ENCODE peak calls at places on chromosomes 4 and X, in nine cellular contexts. One of them, this sample, is unnamed.

GRCh38 chr4:61309616-61310015 is 109.5 kb downstream of the ADGRL3 start:
- DNase-seq in stimulated activated CD8-positive, alpha-beta memory T cell treated with anti-CD3 and anti-CD28 coated beads, Interleukin-4, amount 100 ng/mL, for 48 hours: no peak
- DNase-seq in activated gamma-delta T cell treated with Interleukin-2 at 50 U/mL for 16 hours: no peak
- DNase-seq in heart right ventricle: no peak
- DNase-seq in HFF-Myc: no peak
- DNase-seq in activated T-cell treated with anti-CD3 and anti-CD28 coated beads for 1 hour: no peak
- DNase-seq in NCI-H1930: no peak
- DNase-seq in lung microvascular endothelial cell: no peak
- DNase-seq in GM20000: no peak
- DNase-seq in this sample: no peak

GRCh38 chr4:7638984-7639789 is 204.5 kb upstream of the PSAPL1 start:
- DNase-seq in lung microvascular endothelial cell: no peak
- DNase-seq in GM20000: no peak
- DNase-seq in HFF-Myc: no peak
- DNase-seq in stimulated activated CD8-positive, alpha-beta memory T cell treated with anti-CD3 and anti-CD28 coated beads, Interleukin-4, amount 100 ng/mL, for 48 hours: no peak
- DNase-seq in activated gamma-delta T cell treated with Interleukin-2 at 50 U/mL for 16 hours: no peak
- DNase-seq in activated T-cell treated with anti-CD3 and anti-CD28 coated beads for 1 hour: no peak
- DNase-seq in heart right ventricle: no peak
- DNase-seq in NCI-H1930: no peak
- DNase-seq in this sample: no peak

GRCh38 chr4:147480891-147481576 is at the start of gene EDNRA:
- DNase-seq in activated T-cell treated with anti-CD3 and anti-CD28 coated beads for 1 hour: no peak
- DNase-seq in GM20000: peak
- DNase-seq in stimulated activated CD8-positive, alpha-beta memory T cell treated with anti-CD3 and anti-CD28 coated beads, Interleukin-4, amount 100 ng/mL, for 48 hours: peak
- DNase-seq in heart right ventricle: peak
- DNase-seq in HFF-Myc: no peak
- DNase-seq in lung microvascular endothelial cell: no peak
- DNase-seq in NCI-H1930: no peak
- DNase-seq in activated gamma-delta T cell treated with Interleukin-2 at 50 U/mL for 16 hours: no peak
- DNase-seq in this sample: no peak

GRCh38 chr4:124288706-124289486 is 423.6 kb downstream of the ANKRD50 start:
- DNase-seq in activated gamma-delta T cell treated with Interleukin-2 at 50 U/mL for 16 hours: no peak
- DNase-seq in stimulated activated CD8-positive, alpha-beta memory T cell treated with anti-CD3 and anti-CD28 coated beads, Interleukin-4, amount 100 ng/mL, for 48 hours: no peak
- DNase-seq in HFF-Myc: no peak
- DNase-seq in heart right ventricle: no peak
- DNase-seq in GM20000: no peak
- DNase-seq in lung microvascular endothelial cell: no peak
- DNase-seq in activated T-cell treated with anti-CD3 and anti-CD28 coated beads for 1 hour: no peak
- DNase-seq in NCI-H1930: no peak
- DNase-seq in this sample: no peak

GRCh38 chr4:105620640-105621323 is 68.4 kb downstream of the ARHGEF38 start:
- DNase-seq in lung microvascular endothelial cell: no peak
- DNase-seq in GM20000: no peak
- DNase-seq in activated T-cell treated with anti-CD3 and anti-CD28 coated beads for 1 hour: no peak
- DNase-seq in heart right ventricle: no peak
- DNase-seq in HFF-Myc: no peak
- DNase-seq in activated gamma-delta T cell treated with Interleukin-2 at 50 U/mL for 16 hours: no peak
- DNase-seq in stimulated activated CD8-positive, alpha-beta memory T cell treated with anti-CD3 and anti-CD28 coated beads, Interleukin-4, amount 100 ng/mL, for 48 hours: no peak
- DNase-seq in NCI-H1930: no peak
- DNase-seq in this sample: no peak

GRCh38 chrX:2707334-2707760 is 16.3 kb downstream of the CD99 start:
- DNase-seq in heart right ventricle: peak
- DNase-seq in NCI-H1930: no peak
- DNase-seq in activated T-cell treated with anti-CD3 and anti-CD28 coated beads for 1 hour: peak
- DNase-seq in GM20000: peak
- DNase-seq in activated gamma-delta T cell treated with Interleukin-2 at 50 U/mL for 16 hours: peak
- DNase-seq in lung microvascular endothelial cell: peak
- DNase-seq in stimulated activated CD8-positive, alpha-beta memory T cell treated with anti-CD3 and anti-CD28 coated beads, Interleukin-4, amount 100 ng/mL, for 48 hours: peak
- DNase-seq in HFF-Myc: peak
- DNase-seq in this sample: peak

GRCh38 chr4:182093431-182093831 is 149.8 kb upstream of the TENM3 start:
- DNase-seq in activated T-cell treated with anti-CD3 and anti-CD28 coated beads for 1 hour: no peak
- DNase-seq in HFF-Myc: no peak
- DNase-seq in heart right ventricle: no peak
- DNase-seq in GM20000: no peak
- DNase-seq in stimulated activated CD8-positive, alpha-beta memory T cell treated with anti-CD3 and anti-CD28 coated beads, Interleukin-4, amount 100 ng/mL, for 48 hours: no peak
- DNase-seq in activated gamma-delta T cell treated with Interleukin-2 at 50 U/mL for 16 hours: no peak
- DNase-seq in NCI-H1930: no peak
- DNase-seq in lung microvascular endothelial cell: no peak
- DNase-seq in this sample: no peak

GRCh38 chr4:74283614-74284013 is 24.7 kb upstream of the EPGN start:
- DNase-seq in HFF-Myc: peak
- DNase-seq in lung microvascular endothelial cell: no peak
- DNase-seq in heart right ventricle: no peak
- DNase-seq in GM20000: no peak
- DNase-seq in activated T-cell treated with anti-CD3 and anti-CD28 coated beads for 1 hour: no peak
- DNase-seq in stimulated activated CD8-positive, alpha-beta memory T cell treated with anti-CD3 and anti-CD28 coated beads, Interleukin-4, amount 100 ng/mL, for 48 hours: no peak
- DNase-seq in activated gamma-delta T cell treated with Interleukin-2 at 50 U/mL for 16 hours: no peak
- DNase-seq in NCI-H1930: no peak
- DNase-seq in this sample: no peak

GRCh38 chr4:6526696-6527095 is 48.3 kb upstream of the MAN2B2 start:
- DNase-seq in heart right ventricle: no peak
- DNase-seq in activated gamma-delta T cell treated with Interleukin-2 at 50 U/mL for 16 hours: no peak
- DNase-seq in GM20000: no peak
- DNase-seq in lung microvascular endothelial cell: no peak
- DNase-seq in stimulated activated CD8-positive, alpha-beta memory T cell treated with anti-CD3 and anti-CD28 coated beads, Interleukin-4, amount 100 ng/mL, for 48 hours: no peak
- DNase-seq in HFF-Myc: no peak
- DNase-seq in NCI-H1930: no peak
- DNase-seq in activated T-cell treated with anti-CD3 and anti-CD28 coated beads for 1 hour: no peak
- DNase-seq in this sample: no peak

GRCh38 chr4:138958519-138958918 is 57.1 kb upstream of the NOCT start:
- DNase-seq in NCI-H1930: no peak
- DNase-seq in activated gamma-delta T cell treated with Interleukin-2 at 50 U/mL for 16 hours: no peak
- DNase-seq in activated T-cell treated with anti-CD3 and anti-CD28 coated beads for 1 hour: no peak
- DNase-seq in HFF-Myc: no peak
- DNase-seq in stimulated activated CD8-positive, alpha-beta memory T cell treated with anti-CD3 and anti-CD28 coated beads, Interleukin-4, amount 100 ng/mL, for 48 hours: no peak
- DNase-seq in heart right ventricle: no peak
- DNase-seq in GM20000: no peak
- DNase-seq in lung microvascular endothelial cell: peak
- DNase-seq in this sample: no peak

GRCh38 chr4:189202869-189203271 is 737.8 kb upstream of the FRG1 start:
- DNase-seq in activated gamma-delta T cell treated with Interleukin-2 at 50 U/mL for 16 hours: no peak
- DNase-seq in NCI-H1930: no peak
- DNase-seq in activated T-cell treated with anti-CD3 and anti-CD28 coated beads for 1 hour: no peak
- DNase-seq in HFF-Myc: peak
- DNase-seq in heart right ventricle: no peak
- DNase-seq in GM20000: no peak
- DNase-seq in lung microvascular endothelial cell: no peak
- DNase-seq in stimulated activated CD8-positive, alpha-beta memory T cell treated with anti-CD3 and anti-CD28 coated beads, Interleukin-4, amount 100 ng/mL, for 48 hours: no peak
- DNase-seq in this sample: no peak

GRCh38 chr4:109998867-109999303 is 86.2 kb downstream of the EGF start:
- DNase-seq in HFF-Myc: peak
- DNase-seq in GM20000: peak
- DNase-seq in activated gamma-delta T cell treated with Interleukin-2 at 50 U/mL for 16 hours: peak
- DNase-seq in stimulated activated CD8-positive, alpha-beta memory T cell treated with anti-CD3 and anti-CD28 coated beads, Interleukin-4, amount 100 ng/mL, for 48 hours: no peak
- DNase-seq in heart right ventricle: peak
- DNase-seq in lung microvascular endothelial cell: peak
- DNase-seq in NCI-H1930: peak
- DNase-seq in activated T-cell treated with anti-CD3 and anti-CD28 coated beads for 1 hour: no peak
- DNase-seq in this sample: no peak

GRCh38 chr4:52961666-52962412 is 99.7 kb downstream of the RASL11B start:
- DNase-seq in activated gamma-delta T cell treated with Interleukin-2 at 50 U/mL for 16 hours: no peak
- DNase-seq in stimulated activated CD8-positive, alpha-beta memory T cell treated with anti-CD3 and anti-CD28 coated beads, Interleukin-4, amount 100 ng/mL, for 48 hours: no peak
- DNase-seq in activated T-cell treated with anti-CD3 and anti-CD28 coated beads for 1 hour: no peak
- DNase-seq in NCI-H1930: no peak
- DNase-seq in heart right ventricle: no peak
- DNase-seq in GM20000: no peak
- DNase-seq in lung microvascular endothelial cell: no peak
- DNase-seq in HFF-Myc: no peak
- DNase-seq in this sample: no peak

GRCh38 chr4:95415346-95415771 is 133.4 kb downstream of the UNC5C start:
- DNase-seq in heart right ventricle: no peak
- DNase-seq in GM20000: no peak
- DNase-seq in HFF-Myc: no peak
- DNase-seq in lung microvascular endothelial cell: no peak
- DNase-seq in activated gamma-delta T cell treated with Interleukin-2 at 50 U/mL for 16 hours: no peak
- DNase-seq in activated T-cell treated with anti-CD3 and anti-CD28 coated beads for 1 hour: no peak
- DNase-seq in stimulated activated CD8-positive, alpha-beta memory T cell treated with anti-CD3 and anti-CD28 coated beads, Interleukin-4, amount 100 ng/mL, for 48 hours: no peak
- DNase-seq in NCI-H1930: no peak
- DNase-seq in this sample: no peak

GRCh38 chr4:48664938-48665337 is 115.1 kb downstream of the FRYL start:
- DNase-seq in heart right ventricle: no peak
- DNase-seq in activated gamma-delta T cell treated with Interleukin-2 at 50 U/mL for 16 hours: no peak
- DNase-seq in NCI-H1930: no peak
- DNase-seq in lung microvascular endothelial cell: no peak
- DNase-seq in GM20000: no peak
- DNase-seq in HFF-Myc: no peak
- DNase-seq in activated T-cell treated with anti-CD3 and anti-CD28 coated beads for 1 hour: no peak
- DNase-seq in stimulated activated CD8-positive, alpha-beta memory T cell treated with anti-CD3 and anti-CD28 coated beads, Interleukin-4, amount 100 ng/mL, for 48 hours: no peak
- DNase-seq in this sample: no peak

GRCh38 chrX:101407167-101407747 is 468 bp downstream of the GLA start:
- DNase-seq in NCI-H1930: no peak
- DNase-seq in activated T-cell treated with anti-CD3 and anti-CD28 coated beads for 1 hour: no peak
- DNase-seq in heart right ventricle: no peak
- DNase-seq in lung microvascular endothelial cell: no peak
- DNase-seq in GM20000: no peak
- DNase-seq in stimulated activated CD8-positive, alpha-beta memory T cell treated with anti-CD3 and anti-CD28 coated beads, Interleukin-4, amount 100 ng/mL, for 48 hours: no peak
- DNase-seq in HFF-Myc: no peak
- DNase-seq in activated gamma-delta T cell treated with Interleukin-2 at 50 U/mL for 16 hours: no peak
- DNase-seq in this sample: no peak

GRCh38 chrX:104445591-104445990 is 120.4 kb upstream of the IL1RAPL2 start:
- DNase-seq in activated gamma-delta T cell treated with Interleukin-2 at 50 U/mL for 16 hours: no peak
- DNase-seq in lung microvascular endothelial cell: no peak
- DNase-seq in GM20000: no peak
- DNase-seq in heart right ventricle: no peak
- DNase-seq in HFF-Myc: no peak
- DNase-seq in NCI-H1930: no peak
- DNase-seq in stimulated activated CD8-positive, alpha-beta memory T cell treated with anti-CD3 and anti-CD28 coated beads, Interleukin-4, amount 100 ng/mL, for 48 hours: no peak
- DNase-seq in activated T-cell treated with anti-CD3 and anti-CD28 coated beads for 1 hour: no peak
- DNase-seq in this sample: no peak

GRCh38 chrX:44785652-44786051 is 58.2 kb upstream of the DUSP21 start:
- DNase-seq in lung microvascular endothelial cell: no peak
- DNase-seq in heart right ventricle: no peak
- DNase-seq in GM20000: no peak
- DNase-seq in NCI-H1930: no peak
- DNase-seq in HFF-Myc: no peak
- DNase-seq in activated T-cell treated with anti-CD3 and anti-CD28 coated beads for 1 hour: no peak
- DNase-seq in activated gamma-delta T cell treated with Interleukin-2 at 50 U/mL for 16 hours: no peak
- DNase-seq in stimulated activated CD8-positive, alpha-beta memory T cell treated with anti-CD3 and anti-CD28 coated beads, Interleukin-4, amount 100 ng/mL, for 48 hours: no peak
- DNase-seq in this sample: no peak

GRCh38 chr4:76762136-76763130 is 135.5 kb downstream of the SOWAHB start:
- DNase-seq in stimulated activated CD8-positive, alpha-beta memory T cell treated with anti-CD3 and anti-CD28 coated beads, Interleukin-4, amount 100 ng/mL, for 48 hours: no peak
- DNase-seq in activated gamma-delta T cell treated with Interleukin-2 at 50 U/mL for 16 hours: no peak
- DNase-seq in lung microvascular endothelial cell: no peak
- DNase-seq in activated T-cell treated with anti-CD3 and anti-CD28 coated beads for 1 hour: no peak
- DNase-seq in GM20000: no peak
- DNase-seq in heart right ventricle: no peak
- DNase-seq in NCI-H1930: no peak
- DNase-seq in HFF-Myc: no peak
- DNase-seq in this sample: no peak

GRCh38 chr4:124279741-124280140 is 432.8 kb downstream of the ANKRD50 start:
- DNase-seq in heart right ventricle: no peak
- DNase-seq in activated gamma-delta T cell treated with Interleukin-2 at 50 U/mL for 16 hours: no peak
- DNase-seq in stimulated activated CD8-positive, alpha-beta memory T cell treated with anti-CD3 and anti-CD28 coated beads, Interleukin-4, amount 100 ng/mL, for 48 hours: no peak
- DNase-seq in NCI-H1930: no peak
- DNase-seq in HFF-Myc: no peak
- DNase-seq in activated T-cell treated with anti-CD3 and anti-CD28 coated beads for 1 hour: no peak
- DNase-seq in GM20000: no peak
- DNase-seq in lung microvascular endothelial cell: no peak
- DNase-seq in this sample: no peak

GRCh38 chr4:125140966-125141495 is 173.7 kb upstream of the FAT4 start:
- DNase-seq in NCI-H1930: no peak
- DNase-seq in GM20000: no peak
- DNase-seq in stimulated activated CD8-positive, alpha-beta memory T cell treated with anti-CD3 and anti-CD28 coated beads, Interleukin-4, amount 100 ng/mL, for 48 hours: no peak
- DNase-seq in heart right ventricle: no peak
- DNase-seq in activated T-cell treated with anti-CD3 and anti-CD28 coated beads for 1 hour: no peak
- DNase-seq in activated gamma-delta T cell treated with Interleukin-2 at 50 U/mL for 16 hours: no peak
- DNase-seq in lung microvascular endothelial cell: no peak
- DNase-seq in HFF-Myc: no peak
- DNase-seq in this sample: no peak

GRCh38 chr4:6342530-6343293 is 73.1 kb downstream of the WFS1 start:
- DNase-seq in NCI-H1930: no peak
- DNase-seq in lung microvascular endothelial cell: peak
- DNase-seq in heart right ventricle: peak
- DNase-seq in activated T-cell treated with anti-CD3 and anti-CD28 coated beads for 1 hour: no peak
- DNase-seq in stimulated activated CD8-positive, alpha-beta memory T cell treated with anti-CD3 and anti-CD28 coated beads, Interleukin-4, amount 100 ng/mL, for 48 hours: no peak
- DNase-seq in HFF-Myc: no peak
- DNase-seq in activated gamma-delta T cell treated with Interleukin-2 at 50 U/mL for 16 hours: no peak
- DNase-seq in GM20000: no peak
- DNase-seq in this sample: no peak

GRCh38 chr4:168076989-168077725 is 15.2 kb upstream of the ANXA10 start:
- DNase-seq in lung microvascular endothelial cell: peak
- DNase-seq in stimulated activated CD8-positive, alpha-beta memory T cell treated with anti-CD3 and anti-CD28 coated beads, Interleukin-4, amount 100 ng/mL, for 48 hours: peak
- DNase-seq in activated T-cell treated with anti-CD3 and anti-CD28 coated beads for 1 hour: no peak
- DNase-seq in HFF-Myc: peak
- DNase-seq in heart right ventricle: peak
- DNase-seq in activated gamma-delta T cell treated with Interleukin-2 at 50 U/mL for 16 hours: no peak
- DNase-seq in NCI-H1930: peak
- DNase-seq in GM20000: peak
- DNase-seq in this sample: no peak

GRCh38 chr4:185082549-185082948 is 60.5 kb upstream of the SLC25A4 start:
- DNase-seq in stimulated activated CD8-positive, alpha-beta memory T cell treated with anti-CD3 and anti-CD28 coated beads, Interleukin-4, amount 100 ng/mL, for 48 hours: no peak
- DNase-seq in activated gamma-delta T cell treated with Interleukin-2 at 50 U/mL for 16 hours: no peak
- DNase-seq in GM20000: no peak
- DNase-seq in activated T-cell treated with anti-CD3 and anti-CD28 coated beads for 1 hour: no peak
- DNase-seq in HFF-Myc: no peak
- DNase-seq in lung microvascular endothelial cell: no peak
- DNase-seq in NCI-H1930: no peak
- DNase-seq in heart right ventricle: no peak
- DNase-seq in this sample: no peak

GRCh38 chr4:12911723-12912324 is 572.3 kb downstream of the RAB28 start:
- DNase-seq in HFF-Myc: no peak
- DNase-seq in activated gamma-delta T cell treated with Interleukin-2 at 50 U/mL for 16 hours: no peak
- DNase-seq in NCI-H1930: no peak
- DNase-seq in lung microvascular endothelial cell: no peak
- DNase-seq in heart right ventricle: peak
- DNase-seq in GM20000: no peak
- DNase-seq in activated T-cell treated with anti-CD3 and anti-CD28 coated beads for 1 hour: no peak
- DNase-seq in stimulated activated CD8-positive, alpha-beta memory T cell treated with anti-CD3 and anti-CD28 coated beads, Interleukin-4, amount 100 ng/mL, for 48 hours: no peak
- DNase-seq in this sample: no peak

GRCh38 chr4:183600189-183600685 is 58.7 kb downstream of the RWDD4 start:
- DNase-seq in stimulated activated CD8-positive, alpha-beta memory T cell treated with anti-CD3 and anti-CD28 coated beads, Interleukin-4, amount 100 ng/mL, for 48 hours: no peak
- DNase-seq in activated gamma-delta T cell treated with Interleukin-2 at 50 U/mL for 16 hours: no peak
- DNase-seq in NCI-H1930: no peak
- DNase-seq in heart right ventricle: no peak
- DNase-seq in lung microvascular endothelial cell: peak
- DNase-seq in activated T-cell treated with anti-CD3 and anti-CD28 coated beads for 1 hour: no peak
- DNase-seq in GM20000: no peak
- DNase-seq in HFF-Myc: no peak
- DNase-seq in this sample: no peak

GRCh38 chr4:77877771-77878170 is 15.1 kb downstream of the MRPL1 start:
- DNase-seq in activated gamma-delta T cell treated with Interleukin-2 at 50 U/mL for 16 hours: no peak
- DNase-seq in HFF-Myc: no peak
- DNase-seq in GM20000: no peak
- DNase-seq in heart right ventricle: no peak
- DNase-seq in activated T-cell treated with anti-CD3 and anti-CD28 coated beads for 1 hour: no peak
- DNase-seq in NCI-H1930: no peak
- DNase-seq in lung microvascular endothelial cell: no peak
- DNase-seq in stimulated activated CD8-positive, alpha-beta memory T cell treated with anti-CD3 and anti-CD28 coated beads, Interleukin-4, amount 100 ng/mL, for 48 hours: no peak
- DNase-seq in this sample: no peak

GRCh38 chr4:2368779-2369437 is 49.5 kb downstream of the ZFYVE28 start:
- DNase-seq in stimulated activated CD8-positive, alpha-beta memory T cell treated with anti-CD3 and anti-CD28 coated beads, Interleukin-4, amount 100 ng/mL, for 48 hours: no peak
- DNase-seq in activated T-cell treated with anti-CD3 and anti-CD28 coated beads for 1 hour: no peak
- DNase-seq in lung microvascular endothelial cell: no peak
- DNase-seq in activated gamma-delta T cell treated with Interleukin-2 at 50 U/mL for 16 hours: no peak
- DNase-seq in GM20000: no peak
- DNase-seq in HFF-Myc: no peak
- DNase-seq in heart right ventricle: no peak
- DNase-seq in NCI-H1930: no peak
- DNase-seq in this sample: no peak

GRCh38 chr4:80840396-80840795 is 190.1 kb upstream of the BMP3 start:
- DNase-seq in lung microvascular endothelial cell: no peak
- DNase-seq in heart right ventricle: no peak
- DNase-seq in activated T-cell treated with anti-CD3 and anti-CD28 coated beads for 1 hour: no peak
- DNase-seq in NCI-H1930: no peak
- DNase-seq in GM20000: no peak
- DNase-seq in stimulated activated CD8-positive, alpha-beta memory T cell treated with anti-CD3 and anti-CD28 coated beads, Interleukin-4, amount 100 ng/mL, for 48 hours: no peak
- DNase-seq in activated gamma-delta T cell treated with Interleukin-2 at 50 U/mL for 16 hours: no peak
- DNase-seq in HFF-Myc: no peak
- DNase-seq in this sample: no peak

GRCh38 chrX:129843459-129844306 is at the start of gene ZDHHC9:
- DNase-seq in stimulated activated CD8-positive, alpha-beta memory T cell treated with anti-CD3 and anti-CD28 coated beads, Interleukin-4, amount 100 ng/mL, for 48 hours: peak
- DNase-seq in NCI-H1930: peak
- DNase-seq in activated gamma-delta T cell treated with Interleukin-2 at 50 U/mL for 16 hours: peak
- DNase-seq in lung microvascular endothelial cell: peak
- DNase-seq in GM20000: peak
- DNase-seq in heart right ventricle: peak
- DNase-seq in activated T-cell treated with anti-CD3 and anti-CD28 coated beads for 1 hour: peak
- DNase-seq in HFF-Myc: peak
- DNase-seq in this sample: peak

GRCh38 chr4:77695769-77696168 is 90.1 kb downstream of the CXCL13 start:
- DNase-seq in HFF-Myc: peak
- DNase-seq in lung microvascular endothelial cell: peak
- DNase-seq in activated T-cell treated with anti-CD3 and anti-CD28 coated beads for 1 hour: no peak
- DNase-seq in stimulated activated CD8-positive, alpha-beta memory T cell treated with anti-CD3 and anti-CD28 coated beads, Interleukin-4, amount 100 ng/mL, for 48 hours: no peak
- DNase-seq in GM20000: no peak
- DNase-seq in heart right ventricle: no peak
- DNase-seq in NCI-H1930: no peak
- DNase-seq in activated gamma-delta T cell treated with Interleukin-2 at 50 U/mL for 16 hours: no peak
- DNase-seq in this sample: no peak

This sample was measured in CD8-positive, alpha-beta T cell.